ENCODE peak calls at places on chromosome 18, in four cellular contexts. One of them, this sample, is unnamed.

GRCh38 chr18:76806301-76806700 is 16.1 kb upstream of the ZNF236 start:
- DNase-seq in A549: no peak
- DNase-seq in foreskin keratinocyte: peak
- DNase-seq in suprapubic skin: no peak
- DNase-seq in this sample: no peak

GRCh38 chr18:3104190-3105054 is 91.5 kb upstream of the LPIN2 start:
- DNase-seq in suprapubic skin: no peak
- DNase-seq in A549: no peak
- DNase-seq in foreskin keratinocyte: peak
- DNase-seq in this sample: no peak

GRCh38 chr18:3649559-3650426 is 199.8 kb downstream of the TGIF1 start:
- DNase-seq in foreskin keratinocyte: peak
- DNase-seq in suprapubic skin: no peak
- DNase-seq in A549: peak
- DNase-seq in this sample: no peak

GRCh38 chr18:45775241-45775676 is 50.2 kb upstream of the SIGLEC15 start:
- DNase-seq in foreskin keratinocyte: peak
- DNase-seq in A549: peak
- DNase-seq in suprapubic skin: peak
- DNase-seq in this sample: peak

GRCh38 chr18:78665644-78666043 is 314.0 kb upstream of the SALL3 start:
- DNase-seq in foreskin keratinocyte: no peak
- DNase-seq in A549: no peak
- DNase-seq in suprapubic skin: no peak
- DNase-seq in this sample: no peak

GRCh38 chr18:23237524-23238151 is 102.4 kb downstream of the CABLES1 start:
- DNase-seq in suprapubic skin: peak
- DNase-seq in foreskin keratinocyte: peak
- DNase-seq in A549: no peak
- DNase-seq in this sample: peak

GRCh38 chr18:5955861-5956260 is 60.5 kb upstream of the TMEM200C start:
- DNase-seq in suprapubic skin: no peak
- DNase-seq in foreskin keratinocyte: no peak
- DNase-seq in A549: no peak
- DNase-seq in this sample: no peak

GRCh38 chr18:71116535-71116934 is 827.7 kb downstream of the SOCS6 start:
- DNase-seq in foreskin keratinocyte: no peak
- DNase-seq in A549: no peak
- DNase-seq in suprapubic skin: no peak
- DNase-seq in this sample: no peak

GRCh38 chr18:78171954-78172353 is 807.7 kb upstream of the SALL3 start:
- DNase-seq in A549: no peak
- DNase-seq in foreskin keratinocyte: no peak
- DNase-seq in suprapubic skin: no peak
- DNase-seq in this sample: no peak

GRCh38 chr18:2537281-2537680 is 34.0 kb downstream of the METTL4 start:
- DNase-seq in foreskin keratinocyte: no peak
- DNase-seq in suprapubic skin: no peak
- DNase-seq in A549: no peak
- DNase-seq in this sample: no peak

GRCh38 chr18:12477606-12478005 is 69.9 kb downstream of the PRELID3A start:
- DNase-seq in A549: no peak
- DNase-seq in suprapubic skin: no peak
- DNase-seq in foreskin keratinocyte: no peak
- DNase-seq in this sample: no peak

GRCh38 chr18:12476955-12477354 is 69.2 kb downstream of the PRELID3A start:
- DNase-seq in A549: no peak
- DNase-seq in suprapubic skin: no peak
- DNase-seq in foreskin keratinocyte: no peak
- DNase-seq in this sample: no peak

GRCh38 chr18:12479982-12480381 is 72.3 kb downstream of the PRELID3A start:
- DNase-seq in foreskin keratinocyte: no peak
- DNase-seq in A549: no peak
- DNase-seq in suprapubic skin: no peak
- DNase-seq in this sample: no peak

GRCh38 chr18:12474876-12475275 is 67.1 kb downstream of the PRELID3A start:
- DNase-seq in foreskin keratinocyte: peak
- DNase-seq in A549: no peak
- DNase-seq in suprapubic skin: no peak
- DNase-seq in this sample: no peak

GRCh38 chr18:12478269-12479057 is 70.7 kb downstream of the PRELID3A start:
- DNase-seq in foreskin keratinocyte: no peak
- DNase-seq in suprapubic skin: no peak
- DNase-seq in A549: no peak
- DNase-seq in this sample: no peak
- TF ChIP-seq CTCF in foreskin keratinocyte: peak
- TF ChIP-seq CTCF in suprapubic skin: no peak
- TF ChIP-seq CTCF in A549: no peak
- TF ChIP-seq CTCF in this sample: no peak

DNA sequence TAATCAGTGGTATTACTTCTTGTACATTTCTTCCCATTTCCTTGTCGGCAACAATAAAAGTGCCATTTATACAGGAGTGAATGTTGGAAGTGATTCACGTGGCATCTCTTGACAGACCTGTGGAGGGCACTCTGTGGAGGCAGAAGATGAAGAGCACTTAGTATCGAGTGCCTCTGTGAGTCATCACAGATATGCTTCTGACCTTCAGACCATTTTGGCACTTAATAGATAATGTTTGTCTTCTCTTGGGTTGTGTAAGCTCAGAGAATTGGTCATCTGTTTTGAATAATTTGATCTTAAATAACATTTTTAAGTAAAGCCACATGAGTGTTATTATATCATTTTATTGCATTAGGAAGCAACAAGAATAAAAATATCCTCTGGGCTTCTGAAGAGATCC is 305.5 kb downstream of the PTPRM start:
- DNase-seq in foreskin keratinocyte: peak
- DNase-seq in suprapubic skin: no peak
- DNase-seq in A549: peak
- DNase-seq in this sample: no peak
- TF ChIP-seq CTCF in foreskin keratinocyte: peak
- TF ChIP-seq CTCF in suprapubic skin: no peak
- TF ChIP-seq CTCF in A549: peak
- TF ChIP-seq CTCF in this sample: no peak

DNA sequence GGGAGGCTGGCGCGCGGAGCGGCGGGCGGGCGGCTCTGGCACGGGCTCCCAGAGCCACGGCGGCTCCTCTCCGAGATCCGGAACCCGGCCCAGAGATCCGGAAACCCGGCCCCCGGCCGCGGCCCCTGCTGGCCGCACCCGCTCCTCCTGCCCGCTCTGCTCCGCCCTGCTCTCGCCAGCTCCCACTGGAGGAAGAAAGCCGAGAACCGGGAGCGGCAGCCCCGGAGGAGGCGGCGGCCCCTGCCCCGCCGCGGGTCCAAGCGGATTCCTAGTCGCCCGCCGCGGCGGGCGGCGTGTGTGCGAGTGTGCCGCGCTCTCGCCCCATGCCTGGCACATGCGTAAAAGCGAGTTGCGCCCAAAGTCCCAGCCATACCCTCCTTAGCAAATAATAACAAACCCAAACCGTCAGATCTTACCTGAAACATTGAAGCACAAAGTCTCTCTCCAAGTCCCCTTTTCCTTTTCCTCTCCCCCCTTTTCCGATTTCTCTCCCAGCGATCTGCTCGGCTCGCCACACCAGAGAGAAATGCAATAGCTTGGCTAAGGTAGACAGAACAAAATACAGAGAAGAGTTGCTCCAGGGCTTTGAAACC is 108.7 kb upstream of the KCTD1 start:
- DNase-seq in foreskin keratinocyte: peak
- DNase-seq in A549: peak
- DNase-seq in suprapubic skin: peak
- DNase-seq in this sample: peak
- TF ChIP-seq CTCF in foreskin keratinocyte: peak
- TF ChIP-seq CTCF in A549: no peak
- TF ChIP-seq CTCF in suprapubic skin: no peak
- TF ChIP-seq CTCF in this sample: peak

GRCh38 chr18:75072672-75073371 is 136.1 kb downstream of the PTGR3 start:
- DNase-seq in foreskin keratinocyte: no peak
- DNase-seq in A549: no peak
- DNase-seq in suprapubic skin: no peak
- DNase-seq in this sample: no peak
- TF ChIP-seq CTCF in foreskin keratinocyte: no peak
- TF ChIP-seq CTCF in A549: no peak
- TF ChIP-seq CTCF in suprapubic skin: no peak
- TF ChIP-seq CTCF in this sample: no peak

GRCh38 chr18:50578651-50579050 is 18.8 kb downstream of the MAPK4 start:
- DNase-seq in A549: peak
- DNase-seq in suprapubic skin: no peak
- DNase-seq in foreskin keratinocyte: peak
- DNase-seq in this sample: no peak
- TF ChIP-seq CTCF in A549: no peak
- TF ChIP-seq CTCF in suprapubic skin: no peak
- TF ChIP-seq CTCF in foreskin keratinocyte: peak
- TF ChIP-seq CTCF in this sample: no peak

GRCh38 chr18:35778850-35779634 is 193.4 kb upstream of the RMP24 start:
- DNase-seq in A549: no peak
- DNase-seq in foreskin keratinocyte: no peak
- DNase-seq in suprapubic skin: no peak
- DNase-seq in this sample: no peak

GRCh38 chr18:35776481-35776880 is 194.9 kb downstream of the GALNT1 start:
- DNase-seq in foreskin keratinocyte: no peak
- DNase-seq in suprapubic skin: no peak
- DNase-seq in A549: no peak
- DNase-seq in this sample: no peak

GRCh38 chr18:35775887-35776286 is 194.3 kb downstream of the GALNT1 start:
- DNase-seq in A549: no peak
- DNase-seq in suprapubic skin: no peak
- DNase-seq in foreskin keratinocyte: peak
- DNase-seq in this sample: no peak

GRCh38 chr18:35780937-35781336 is 191.5 kb upstream of the RMP24 start:
- DNase-seq in foreskin keratinocyte: no peak
- DNase-seq in suprapubic skin: no peak
- DNase-seq in A549: no peak
- DNase-seq in this sample: no peak

DNA sequence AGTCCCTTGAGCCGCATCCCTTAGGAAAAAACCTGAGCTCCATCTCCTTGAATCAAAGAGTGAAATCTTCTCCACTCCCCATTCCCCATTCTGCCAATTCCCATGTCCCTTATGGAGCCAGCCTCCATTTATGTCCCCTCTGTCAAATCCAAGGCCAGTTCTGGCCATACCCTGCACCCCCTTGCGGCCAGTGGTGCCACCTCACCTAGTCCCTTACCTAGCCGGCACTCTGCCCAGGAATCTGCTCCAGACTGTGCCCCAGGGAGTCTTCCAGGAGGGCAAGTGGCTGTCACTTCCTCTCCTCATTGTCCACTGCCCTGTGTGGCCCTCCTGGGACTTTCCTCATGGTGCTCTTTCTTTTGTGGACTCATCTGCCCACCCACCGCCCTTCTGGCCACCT is 195.4 kb upstream of the RMP24 start:
- DNase-seq in suprapubic skin: no peak
- DNase-seq in A549: peak
- DNase-seq in foreskin keratinocyte: no peak
- DNase-seq in this sample: no peak
- TF ChIP-seq CTCF in suprapubic skin: no peak
- TF ChIP-seq CTCF in A549: no peak
- TF ChIP-seq CTCF in foreskin keratinocyte: no peak
- TF ChIP-seq CTCF in this sample: no peak

GRCh38 chr18:10076502-10077030 is 162.8 kb downstream of the VAPA start:
- DNase-seq in suprapubic skin: no peak
- DNase-seq in A549: no peak
- DNase-seq in foreskin keratinocyte: no peak
- DNase-seq in this sample: no peak
- TF ChIP-seq CTCF in suprapubic skin: no peak
- TF ChIP-seq CTCF in A549: no peak
- TF ChIP-seq CTCF in foreskin keratinocyte: peak
- TF ChIP-seq CTCF in this sample: no peak

GRCh38 chr18:56314396-56314795 is 324.0 kb downstream of the TXNL1 start:
- DNase-seq in suprapubic skin: no peak
- DNase-seq in foreskin keratinocyte: no peak
- DNase-seq in A549: peak
- DNase-seq in this sample: no peak
- TF ChIP-seq CTCF in suprapubic skin: no peak
- TF ChIP-seq CTCF in foreskin keratinocyte: peak
- TF ChIP-seq CTCF in A549: no peak
- TF ChIP-seq CTCF in this sample: no peak

GRCh38 chr18:11323359-11323819 is 174.0 kb upstream of the PIEZO2 start:
- DNase-seq in foreskin keratinocyte: no peak
- DNase-seq in suprapubic skin: no peak
- DNase-seq in A549: peak
- DNase-seq in this sample: no peak
- TF ChIP-seq CTCF in foreskin keratinocyte: no peak
- TF ChIP-seq CTCF in suprapubic skin: no peak
- TF ChIP-seq CTCF in A549: no peak
- TF ChIP-seq CTCF in this sample: no peak

GRCh38 chr18:79951545-79952456 is at the start of gene SLC66A2:
- DNase-seq in foreskin keratinocyte: peak
- DNase-seq in A549: peak
- DNase-seq in suprapubic skin: peak
- DNase-seq in this sample: peak
- TF ChIP-seq CTCF in foreskin keratinocyte: no peak
- TF ChIP-seq CTCF in A549: no peak
- TF ChIP-seq CTCF in suprapubic skin: no peak
- TF ChIP-seq CTCF in this sample: no peak